ENCODE peak calls at places on chromosome 22, in eight cellular contexts. O is pancreas; D is stimulated activated naive CD8-positive, alpha-beta T cell treated with anti-CD3 and anti-CD28 coated beads, Interleukin-15, Interleukin-2, amounts not matched to agents 100 U/mL and 50 U/mL, for 24 hours; X is stimulated activated CD8-positive, alpha-beta memory T cell treated with anti-CD3 and anti-CD28 coated beads, Interleukin-4, amount 100 ng/mL, for 48 hours; J is amniotic stem cell; L is GM04504; T is Daoy; I is GDM1. U is an unnamed sample.

GRCh38 chr22:48884786-48885185 is 942.9 kb downstream of the BRD1 start:
- DNase-seq in L (no peak), T (no peak), D (no peak), I (no peak), X (no peak), O (no peak), J (no peak), U (peak)

GRCh38 chr22:37428649-37429586 is 1.6 kb upstream of the ELFN2 start:
- DNase-seq in I (peak), X (peak), O (no peak), D (peak), T (peak), J (no peak), L (no peak), U (peak)

GRCh38 chr22:39128508-39128907 is 24.0 kb downstream of the CBX7 start:
- DNase-seq in I (no peak), J (no peak), T (no peak), L (no peak), O (no peak), D (no peak), X (no peak), U (peak)

GRCh38 chr22:45905924-45906865 is 70.8 kb downstream of the WNT7B start:
- DNase-seq in X (no peak), L (peak), T (peak), D (no peak), I (no peak), J (peak), O (no peak), U (no peak)

GRCh38 chr22:29345932-29346331 is 30.4 kb upstream of the RASL10A start:
- DNase-seq in O (no peak), I (no peak), D (no peak), X (no peak), L (no peak), J (no peak), T (no peak), U (no peak)

GRCh38 chr22:24683671-24684070 is 80.7 kb downstream of the GGT1 start:
- DNase-seq in X (no peak), I (no peak), D (no peak), T (peak), O (no peak), J (no peak), L (no peak), U (no peak)

GRCh38 chr22:49853981-49854791 is 542 bp downstream of the ZBED4 start:
- DNase-seq in I (no peak), D (peak), T (peak), X (no peak), J (no peak), O (peak), L (no peak), U (peak)

GRCh38 chr22:30717331-30717921 is 22.8 kb downstream of the OSBP2 start:
- DNase-seq in I (no peak), O (no peak), J (no peak), X (no peak), D (no peak), T (peak), L (peak), U (no peak)

GRCh38 chr22:36027579-36027959 is 1.1 kb downstream of the RBFOX2 start:
- DNase-seq in J (no peak), O (no peak), L (no peak), X (peak), D (peak), T (peak), I (no peak), U (no peak)

GRCh38 chr22:45469573-45470383 is 32.9 kb upstream of the FBLN1 start:
- DNase-seq in T (no peak), J (no peak), I (no peak), D (no peak), L (peak), O (no peak), X (no peak), U (no peak)

GRCh38 chr22:35231585-35232084 is 25.7 kb upstream of the HMGXB4 start:
- DNase-seq in O (peak), X (peak), T (peak), I (peak), J (peak), D (peak), L (peak), U (peak)

GRCh38 chr22:23072911-23073491 is 2.7 kb downstream of the GNAZ start:
- DNase-seq in J (no peak), T (peak), O (no peak), X (no peak), D (no peak), L (no peak), I (no peak), U (peak)

GRCh38 chr22:46730568-46731245 is 7.3 kb downstream of the CERK start:
- DNase-seq in T (no peak), L (no peak), O (no peak), D (no peak), X (no peak), J (no peak), I (no peak), U (no peak)

GRCh38 chr22:43177479-43177878 is 9.5 kb downstream of the TTLL12 start:
- DNase-seq in T (no peak), X (no peak), I (no peak), D (no peak), O (no peak), J (no peak), L (no peak), U (no peak)

U was measured in activated effector memory CD4-positive, alpha-beta T cell treated with anti-CD3 and anti-CD28 coated beads, Interleukin-2, amount 50 U/mL, for 16 hours.